ENCODE peak calls at places on chromosomes 7 and 10, in six cellular contexts. One of them, this sample, is unnamed.

GRCh38 chr10:30858499-30858898 is 173.2 kb downstream of the ZNF438 start:
- DNase-seq in cardiac fibroblast: peak; percentile 73
- DNase-seq in tibial nerve: no peak
- DNase-seq in BJ: no peak
- DNase-seq in PC-9: no peak
- DNase-seq in HCT116: no peak
- DNase-seq in this sample: no peak

GRCh38 chr10:78458983-78459638 is 425.4 kb downstream of the RPS24 start:
- DNase-seq in cardiac fibroblast: peak; percentile 75
- DNase-seq in tibial nerve: no peak
- DNase-seq in BJ: peak; percentile 15
- DNase-seq in PC-9: peak; percentile 93
- DNase-seq in HCT116: no peak
- DNase-seq in this sample: peak; percentile 83

GRCh38 chr10:117514971-117515370 is 27.6 kb upstream of the EMX2 start:
- DNase-seq in cardiac fibroblast: no peak
- DNase-seq in tibial nerve: no peak
- DNase-seq in BJ: no peak
- DNase-seq in PC-9: no peak
- DNase-seq in HCT116: no peak
- DNase-seq in this sample: no peak

GRCh38 chr10:126684171-126684745 is 13.8 kb upstream of the C10orf90 start:
- DNase-seq in cardiac fibroblast: no peak
- DNase-seq in tibial nerve: no peak
- DNase-seq in BJ: no peak
- DNase-seq in PC-9: no peak
- DNase-seq in HCT116: no peak
- DNase-seq in this sample: no peak

GRCh38 chr10:20492447-20492846 is 404.7 kb downstream of the NEBL start:
- DNase-seq in cardiac fibroblast: no peak
- DNase-seq in tibial nerve: no peak
- DNase-seq in BJ: no peak
- DNase-seq in PC-9: no peak
- DNase-seq in HCT116: no peak
- DNase-seq in this sample: no peak

GRCh38 chr7:117827861-117828260 is 45.4 kb downstream of the CTTNBP2 start:
- DNase-seq in cardiac fibroblast: peak; percentile 2
- DNase-seq in tibial nerve: no peak
- DNase-seq in BJ: peak; percentile 32
- DNase-seq in PC-9: peak; percentile 38
- DNase-seq in HCT116: peak; percentile 6
- DNase-seq in this sample: peak; percentile 46

GRCh38 chr10:131207176-131207575 is 104.3 kb downstream of the TCERG1L start:
- DNase-seq in cardiac fibroblast: no peak
- DNase-seq in tibial nerve: no peak
- DNase-seq in BJ: no peak
- DNase-seq in PC-9: no peak
- DNase-seq in HCT116: no peak
- DNase-seq in this sample: no peak

GRCh38 chr10:10235003-10235402 is 782.7 kb upstream of the CELF2 start:
- DNase-seq in cardiac fibroblast: peak; percentile 4
- DNase-seq in tibial nerve: no peak
- DNase-seq in BJ: no peak
- DNase-seq in PC-9: no peak
- DNase-seq in HCT116: no peak
- DNase-seq in this sample: no peak

GRCh38 chr7:80641548-80641947 is 3.1 kb downstream of the CD36 start:
- DNase-seq in cardiac fibroblast: peak; percentile 30
- DNase-seq in tibial nerve: no peak
- DNase-seq in BJ: no peak
- DNase-seq in PC-9: no peak
- DNase-seq in HCT116: no peak
- DNase-seq in this sample: no peak

GRCh38 chr10:71193516-71193915 is 18.9 kb upstream of the UNC5B start:
- DNase-seq in cardiac fibroblast: no peak
- DNase-seq in tibial nerve: no peak
- DNase-seq in BJ: no peak
- DNase-seq in PC-9: no peak
- DNase-seq in HCT116: no peak
- DNase-seq in this sample: no peak

GRCh38 chr10:29877798-29878491 is 181.4 kb downstream of the JCAD start:
- DNase-seq in cardiac fibroblast: peak; percentile 38
- DNase-seq in tibial nerve: peak; percentile 33
- DNase-seq in BJ: no peak
- DNase-seq in PC-9: no peak
- DNase-seq in HCT116: no peak
- DNase-seq in this sample: no peak

GRCh38 chr10:110425684-110426293 is 71.9 kb upstream of the DUSP5 start:
- DNase-seq in cardiac fibroblast: peak; percentile 98
- DNase-seq in tibial nerve: no peak
- DNase-seq in BJ: peak; percentile 92
- DNase-seq in PC-9: peak; percentile 78
- DNase-seq in HCT116: no peak
- DNase-seq in this sample: no peak

GRCh38 chr10:49173201-49173772 is 14.9 kb downstream of the TMEM273 start:
- DNase-seq in cardiac fibroblast: no peak
- DNase-seq in tibial nerve: no peak
- DNase-seq in BJ: no peak
- DNase-seq in PC-9: no peak
- DNase-seq in HCT116: no peak
- DNase-seq in this sample: no peak

GRCh38 chr7:143892527-143893300 is 9.3 kb downstream of the TCAF1 start:
- DNase-seq in cardiac fibroblast: peak; percentile 61
- DNase-seq in tibial nerve: no peak
- DNase-seq in BJ: no peak
- DNase-seq in PC-9: peak; percentile 53
- DNase-seq in HCT116: peak; percentile 54
- DNase-seq in this sample: no peak

GRCh38 chr7:74355091-74355490 is 65.9 kb downstream of the CLIP2 start:
- DNase-seq in cardiac fibroblast: peak; percentile 94
- DNase-seq in tibial nerve: no peak
- DNase-seq in BJ: no peak
- DNase-seq in PC-9: peak; percentile 63
- DNase-seq in HCT116: peak; percentile 75
- DNase-seq in this sample: no peak

GRCh38 chr7:150325110-150325611 is 1.8 kb upstream of the ACTR3C start:
- DNase-seq in cardiac fibroblast: peak; percentile 56
- DNase-seq in tibial nerve: no peak
- DNase-seq in BJ: no peak
- DNase-seq in PC-9: no peak
- DNase-seq in HCT116: no peak
- DNase-seq in this sample: no peak

GRCh38 chr7:68364871-68365625 is 1233.2 kb upstream of the AUTS2 start:
- DNase-seq in cardiac fibroblast: no peak
- DNase-seq in tibial nerve: no peak
- DNase-seq in BJ: no peak
- DNase-seq in PC-9: no peak
- DNase-seq in HCT116: no peak
- DNase-seq in this sample: no peak

GRCh38 chr7:130071701-130072622 is 1.6 kb downstream of the KLHDC10 start:
- DNase-seq in cardiac fibroblast: peak; percentile 91
- DNase-seq in tibial nerve: no peak
- DNase-seq in BJ: no peak
- DNase-seq in PC-9: peak; percentile 85
- DNase-seq in HCT116: peak; percentile 84
- DNase-seq in this sample: peak; percentile 68

GRCh38 chr7:21192662-21193061 is 235.2 kb upstream of the SP4 start:
- DNase-seq in cardiac fibroblast: no peak
- DNase-seq in tibial nerve: no peak
- DNase-seq in BJ: no peak
- DNase-seq in PC-9: peak; percentile 47
- DNase-seq in HCT116: no peak
- DNase-seq in this sample: peak; percentile 88

GRCh38 chr10:125692246-125692931 is 9.4 kb upstream of the TEX36 start:
- DNase-seq in cardiac fibroblast: no peak
- DNase-seq in tibial nerve: no peak
- DNase-seq in BJ: peak; percentile 51
- DNase-seq in PC-9: no peak
- DNase-seq in HCT116: no peak
- DNase-seq in this sample: no peak

GRCh38 chr7:32591938-32592337 is 96.6 kb downstream of the AVL9 start:
- DNase-seq in cardiac fibroblast: no peak
- DNase-seq in tibial nerve: no peak
- DNase-seq in BJ: no peak
- DNase-seq in PC-9: no peak
- DNase-seq in HCT116: no peak
- DNase-seq in this sample: no peak

GRCh38 chr7:32586291-32587221 is 91.3 kb downstream of the AVL9 start:
- DNase-seq in cardiac fibroblast: peak; percentile 98
- DNase-seq in tibial nerve: no peak
- DNase-seq in BJ: peak; percentile 72
- DNase-seq in PC-9: no peak
- DNase-seq in HCT116: no peak
- DNase-seq in this sample: no peak

GRCh38 chr7:32587431-32587948 is 92.2 kb downstream of the AVL9 start:
- DNase-seq in cardiac fibroblast: peak; percentile 93
- DNase-seq in tibial nerve: no peak
- DNase-seq in BJ: peak; percentile 79
- DNase-seq in PC-9: no peak
- DNase-seq in HCT116: no peak
- DNase-seq in this sample: no peak

GRCh38 chr7:32592721-32593120 is 97.4 kb downstream of the AVL9 start:
- DNase-seq in cardiac fibroblast: no peak
- DNase-seq in tibial nerve: no peak
- DNase-seq in BJ: no peak
- DNase-seq in PC-9: no peak
- DNase-seq in HCT116: no peak
- DNase-seq in this sample: no peak

GRCh38 chr7:32588657-32589056 is 93.4 kb downstream of the AVL9 start:
- DNase-seq in cardiac fibroblast: peak; percentile 83
- DNase-seq in tibial nerve: no peak
- DNase-seq in BJ: peak; percentile 46
- DNase-seq in PC-9: no peak
- DNase-seq in HCT116: no peak
- DNase-seq in this sample: no peak
- TF ChIP-seq CTCF in cardiac fibroblast: no peak
- TF ChIP-seq CTCF in tibial nerve: no peak
- TF ChIP-seq CTCF in BJ: peak; percentile 17
- TF ChIP-seq CTCF in PC-9: no peak
- TF ChIP-seq CTCF in HCT116: no peak
- TF ChIP-seq CTCF in this sample: no peak

GRCh38 chr10:114048472-114048871 is 4.8 kb downstream of the ADRB1 start:
- DNase-seq in cardiac fibroblast: no peak
- DNase-seq in tibial nerve: no peak
- DNase-seq in BJ: no peak
- DNase-seq in PC-9: no peak
- DNase-seq in HCT116: no peak
- DNase-seq in this sample: no peak
- H3K4me3 ChIP-seq in cardiac fibroblast: no peak overlapping the region
- H3K4me3 ChIP-seq in tibial nerve: no peak overlapping the region
- H3K4me3 ChIP-seq in BJ: no peak overlapping the region
- H3K4me3 ChIP-seq in PC-9: no peak overlapping the region
- H3K4me3 ChIP-seq in HCT116: no peak overlapping the region
- H3K4me3 ChIP-seq in this sample: no peak overlapping the region

GRCh38 chr7:1798191-1798590 is 128.1 kb downstream of the ELFN1 start:
- DNase-seq in cardiac fibroblast: no peak
- DNase-seq in tibial nerve: no peak
- DNase-seq in BJ: no peak
- DNase-seq in PC-9: peak; percentile 22
- DNase-seq in HCT116: no peak
- DNase-seq in this sample: no peak

GRCh38 chr7:1800876-1801275 is 130.8 kb downstream of the ELFN1 start:
- DNase-seq in cardiac fibroblast: no peak
- DNase-seq in tibial nerve: no peak
- DNase-seq in BJ: no peak
- DNase-seq in PC-9: no peak
- DNase-seq in HCT116: no peak
- DNase-seq in this sample: no peak

DNA sequence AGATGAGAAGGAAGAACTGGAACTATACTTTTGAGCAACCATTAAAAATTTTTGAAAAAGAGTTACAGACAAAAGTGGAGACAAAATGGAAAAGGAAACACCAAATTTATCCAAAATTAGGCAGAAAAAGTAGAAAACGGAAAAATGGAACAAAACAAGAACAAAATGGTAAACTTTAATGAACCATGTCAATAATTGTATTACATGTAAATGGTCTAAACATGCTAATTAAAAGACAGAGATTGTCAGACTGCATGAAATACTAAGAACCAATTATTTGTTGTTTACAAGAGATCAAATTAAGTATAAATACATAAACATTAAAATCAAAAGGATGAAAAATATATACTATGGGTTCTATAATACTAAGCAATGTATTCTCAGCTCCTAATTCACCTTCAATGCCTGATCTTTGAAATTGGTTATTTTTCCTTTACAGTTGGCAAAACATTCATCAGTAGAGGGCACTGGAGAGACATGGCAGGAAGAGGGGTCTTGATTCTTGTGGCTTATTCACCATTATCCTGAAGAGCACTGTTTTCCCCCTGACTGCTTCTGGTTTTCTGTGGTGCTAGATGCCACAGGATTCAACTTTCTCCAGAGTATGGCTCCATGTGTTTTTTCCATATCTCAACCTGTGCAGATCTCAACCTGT is 124.9 kb downstream of the ELFN1 start:
- DNase-seq in cardiac fibroblast: peak; percentile 21
- DNase-seq in tibial nerve: no peak
- DNase-seq in BJ: no peak
- DNase-seq in PC-9: peak; percentile 32
- DNase-seq in HCT116: no peak
- DNase-seq in this sample: no peak
- TF ChIP-seq CTCF in cardiac fibroblast: peak; percentile 31
- TF ChIP-seq CTCF in tibial nerve: no peak
- TF ChIP-seq CTCF in BJ: peak; percentile 25
- TF ChIP-seq CTCF in PC-9: peak; percentile 35
- TF ChIP-seq CTCF in HCT116: no peak
- TF ChIP-seq CTCF in this sample: no peak

GRCh38 chr10:31942435-31942834 is 13.8 kb upstream of the ARHGAP12 start:
- DNase-seq in cardiac fibroblast: no peak
- DNase-seq in tibial nerve: no peak
- DNase-seq in BJ: no peak
- DNase-seq in PC-9: no peak
- DNase-seq in HCT116: no peak
- DNase-seq in this sample: no peak

GRCh38 chr10:31942892-31943291 is 14.3 kb upstream of the ARHGAP12 start:
- DNase-seq in cardiac fibroblast: no peak
- DNase-seq in tibial nerve: no peak
- DNase-seq in BJ: no peak
- DNase-seq in PC-9: peak; percentile 89
- DNase-seq in HCT116: no peak
- DNase-seq in this sample: peak; percentile 33

GRCh38 chr10:31940839-31941653 is 12.4 kb upstream of the ARHGAP12 start:
- DNase-seq in cardiac fibroblast: peak; percentile 97
- DNase-seq in tibial nerve: no peak
- DNase-seq in BJ: peak; percentile 91
- DNase-seq in PC-9: peak; percentile 95
- DNase-seq in HCT116: peak; percentile 99
- DNase-seq in this sample: no peak

GRCh38 chr10:31945392-31945791 is 16.8 kb upstream of the ARHGAP12 start:
- DNase-seq in cardiac fibroblast: no peak
- DNase-seq in tibial nerve: no peak
- DNase-seq in BJ: no peak
- DNase-seq in PC-9: no peak
- DNase-seq in HCT116: no peak
- DNase-seq in this sample: no peak

DNA sequence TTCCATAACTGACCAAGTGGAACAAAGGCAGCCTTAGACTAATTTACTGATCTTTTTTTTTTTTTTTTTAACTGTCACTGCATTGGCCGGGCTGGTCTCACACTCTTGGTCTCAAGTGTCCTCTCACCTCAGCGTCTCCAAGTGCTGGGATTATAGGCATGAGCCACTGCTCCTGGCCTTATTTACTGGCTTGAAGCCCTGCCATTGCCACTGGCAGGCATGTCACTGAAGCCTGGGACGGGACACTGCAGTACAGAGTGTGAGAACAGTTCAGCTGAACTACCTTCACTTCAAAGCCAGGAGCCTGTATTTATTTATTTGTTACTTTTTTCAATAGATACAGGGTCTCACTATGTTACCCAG is 15.4 kb upstream of the ARHGAP12 start:
- DNase-seq in cardiac fibroblast: no peak
- DNase-seq in tibial nerve: no peak
- DNase-seq in BJ: no peak
- DNase-seq in PC-9: no peak
- DNase-seq in HCT116: no peak
- DNase-seq in this sample: no peak
- H3K4me3 ChIP-seq in cardiac fibroblast: no peak overlapping the region
- H3K4me3 ChIP-seq in tibial nerve: no peak overlapping the region
- H3K4me3 ChIP-seq in BJ: no peak overlapping the region
- H3K4me3 ChIP-seq in PC-9: no peak overlapping the region
- H3K4me3 ChIP-seq in HCT116: no peak overlapping the region
- H3K4me3 ChIP-seq in this sample: no peak overlapping the region

This sample was measured in LNCaP clone FGC.